ENCODE peak calls at places on chromosomes 5 and 9, in ten cellular contexts. Q is endothelial cell, V is cardiac fibroblast, W is right lobe of liver, S is lower leg skin, U is psoas muscle, R is AG09309, P is AG04449, K is brain microvascular endothelial cell, H is CD14-positive monocyte. C is an unnamed sample.
A peak's percentile ranks its signal among the peaks of the same experiment; 100 is the strongest.

GRCh38 chr9:70411141-70411929 is 3.1 kb downstream of the KLF9 start:
- DNase-seq in Q (no peak), V (peak; percentile 90), W (peak; percentile 52), S (peak; percentile 95), U (peak; percentile 93), R (no peak), P (no peak), K (peak; percentile 79), H (no peak), C (no peak)

GRCh38 chr9:131095666-131096489 is 453 bp upstream of the AIF1L start:
- DNase-seq in Q (peak; percentile 65), V (no peak), W (no peak), S (no peak), U (peak; percentile 67), R (no peak), P (no peak), K (no peak), H (no peak), C (no peak)

GRCh38 chr9:133113928-133114351 is 7.1 kb downstream of the RALGDS start:
- DNase-seq in Q (no peak), V (no peak), W (peak; percentile 67), S (peak; percentile 86), U (peak; percentile 81), R (no peak), P (no peak), K (no peak), H (no peak), C (no peak)

GRCh38 chr9:136489731-136490130 is 6.9 kb upstream of the SEC16A start:
- DNase-seq in Q (no peak), V (no peak), W (no peak), S (no peak), U (no peak), R (no peak), P (no peak), K (no peak), H (no peak), C (no peak)

GRCh38 chr9:109586993-109587392 is 88.9 kb upstream of the PTPN3 start:
- DNase-seq in Q (no peak), V (no peak), W (no peak), S (no peak), U (no peak), R (no peak), P (no peak), K (no peak), H (no peak), C (no peak)

GRCh38 chr5:15506146-15506545 is 6.2 kb downstream of the FBXL7 start:
- DNase-seq in Q (no peak), V (no peak), W (no peak), S (no peak), U (no peak), R (no peak), P (no peak), K (no peak), H (no peak), C (no peak)

GRCh38 chr9:107569171-107569570 is 79.6 kb upstream of the KLF4 start:
- DNase-seq in Q (no peak), V (no peak), W (peak; percentile 57), S (no peak), U (no peak), R (no peak), P (no peak), K (no peak), H (no peak), C (no peak)

GRCh38 chr5:28576022-28576421 is 1537.6 kb upstream of the CDH9 start:
- DNase-seq in Q (no peak), V (peak; percentile 19), W (no peak), S (no peak), U (no peak), R (no peak), P (no peak), K (peak; percentile 24), H (no peak), C (no peak)

GRCh38 chr5:36683821-36684434 is 77.5 kb downstream of the SLC1A3 start:
- DNase-seq in Q (no peak), V (peak; percentile 39), W (no peak), S (peak; percentile 90), U (no peak), R (peak; percentile 82), P (no peak), K (no peak), H (peak; percentile 69), C (no peak)

GRCh38 chr5:172414618-172415599 is 39.4 kb downstream of the SH3PXD2B start:
- DNase-seq in Q (no peak), V (no peak), W (no peak), S (no peak), U (peak; percentile 78), R (no peak), P (no peak), K (no peak), H (no peak), C (no peak)

GRCh38 chr9:97293207-97293721 is 14.2 kb upstream of the CCDC180 start:
- DNase-seq in Q (peak; percentile 43), V (peak; percentile 57), W (peak; percentile 38), S (no peak), U (peak; percentile 63), R (no peak), P (no peak), K (peak; percentile 41), H (no peak), C (no peak)

GRCh38 chr5:148383564-148384388 is at the start of gene FBXO38:
- DNase-seq in Q (peak; percentile 92), V (peak; percentile 98), W (peak; percentile 95), S (peak; percentile 99), U (peak; percentile 98), R (peak; percentile 78), P (peak; percentile 72), K (peak; percentile 97), H (peak; percentile 96), C (peak; percentile 92)
- TF ChIP-seq CTCF in Q (no peak), V (no peak), W (peak; percentile 6), S (no peak), U (peak; percentile 11), R (no peak), P (no peak), K (no peak), H (no peak), C (no peak)

GRCh38 chr9:5448016-5448415 is 2.3 kb upstream of the CD274 start:
- DNase-seq in Q (no peak), V (no peak), W (no peak), S (no peak), U (no peak), R (no peak), P (no peak), K (no peak), H (no peak), C (no peak)

GRCh38 chr9:5449521-5450359 is 602 bp upstream of the CD274 start:
- DNase-seq in Q (no peak), V (no peak), W (no peak), S (no peak), U (no peak), R (no peak), P (no peak), K (no peak), H (no peak), C (no peak)

GRCh38 chr9:5448461-5448860 is 1.9 kb upstream of the CD274 start:
- DNase-seq in Q (no peak), V (no peak), W (no peak), S (no peak), U (no peak), R (no peak), P (no peak), K (no peak), H (no peak), C (no peak)

GRCh38 chr9:5452286-5452609 is 1.9 kb downstream of the CD274 start:
- DNase-seq in Q (no peak), V (no peak), W (no peak), S (no peak), U (no peak), R (no peak), P (no peak), K (no peak), H (no peak), C (no peak)

GRCh38 chr9:5450360-5451051 is at the start of gene CD274:
- DNase-seq in Q (peak; percentile 84), V (peak; percentile 90), W (peak; percentile 96), S (peak; percentile 97), U (peak; percentile 94), R (no peak), P (no peak), K (peak; percentile 80), H (peak; percentile 64), C (peak; percentile 73)
- TF ChIP-seq CTCF in Q (peak; percentile 21), V (peak; percentile 77), W (peak; percentile 67), S (no peak), U (peak; percentile 71), R (peak; percentile 70), P (peak; percentile 70), K (peak; percentile 77), H (peak; percentile 62), C (peak; percentile 92)

DNA sequence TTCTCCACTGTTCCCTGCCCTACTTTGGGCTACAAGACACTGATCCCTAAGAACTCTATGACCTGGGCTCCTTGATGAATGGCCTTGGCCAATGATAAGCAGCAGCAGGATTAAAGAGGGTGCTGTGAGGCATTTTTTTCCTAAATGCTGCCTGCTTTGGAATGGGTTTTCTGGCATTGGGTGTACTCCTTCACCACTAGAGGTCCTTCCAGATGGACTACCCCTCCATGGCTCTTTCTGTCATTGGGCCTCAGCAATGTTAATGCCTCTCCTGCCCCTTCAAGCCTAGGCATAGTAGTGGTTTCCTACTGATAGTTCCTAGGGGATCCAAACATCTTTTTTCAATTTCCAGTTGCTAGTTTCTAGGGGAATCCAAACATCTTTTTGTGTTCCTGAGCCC is 319.3 kb upstream of the RPS23 start:
- DNase-seq in Q (no peak), V (no peak), W (no peak), S (no peak), U (no peak), R (no peak), P (no peak), K (no peak), H (no peak), C (no peak)
- TF ChIP-seq CTCF in Q (peak; percentile 39), V (no peak), W (peak; percentile 18), S (no peak), U (no peak), R (no peak), P (no peak), K (peak; percentile 48), H (no peak), C (peak; percentile 4)

DNA sequence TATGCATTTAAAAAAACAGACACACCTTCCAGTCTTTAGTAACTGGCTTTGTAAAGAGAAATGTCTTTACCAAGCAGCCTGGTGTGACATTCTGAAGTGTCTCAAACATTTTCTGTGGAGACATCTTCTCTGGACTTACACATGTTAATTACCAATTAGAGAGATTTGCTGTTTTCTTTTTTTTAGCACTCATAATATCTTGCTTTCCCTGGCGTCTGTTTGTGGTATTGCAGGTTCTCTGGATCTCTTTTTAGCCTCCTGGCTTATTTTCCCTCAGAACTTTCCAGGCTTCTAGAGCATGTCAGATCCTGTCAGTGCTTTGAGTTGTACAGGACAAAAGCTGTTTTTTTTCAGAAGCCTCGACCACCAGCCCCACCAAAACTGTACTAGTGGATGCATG is 92.5 kb downstream of the MSX2 start:
- DNase-seq in Q (no peak), V (no peak), W (no peak), S (no peak), U (no peak), R (no peak), P (no peak), K (no peak), H (no peak), C (no peak)
- TF ChIP-seq CTCF in Q (peak; percentile 75), V (peak; percentile 29), W (no peak), S (no peak), U (no peak), R (peak; percentile 35), P (no peak), K (peak; percentile 20), H (peak; percentile 8), C (no peak)